ENCODE peak calls at places on chromosomes 3 and 15, in five cellular contexts. One of them, this sample, is unnamed.

GRCh38 chr3:66196633-66197032 is 24.2 kb upstream of the SLC25A26 start:
- DNase-seq in H1: no peak
- DNase-seq in neural progenitor cell: no peak
- DNase-seq in NB4: no peak
- DNase-seq in A673: no peak
- DNase-seq in this sample: no peak

GRCh38 chr15:62545392-62546227 is 380.5 kb upstream of the C2CD4B start:
- DNase-seq in NB4: no peak
- DNase-seq in A673: peak
- DNase-seq in H1: no peak
- DNase-seq in neural progenitor cell: no peak
- DNase-seq in this sample: no peak

GRCh38 chr3:158801696-158802398 is at the start of gene MFSD1:
- DNase-seq in A673: peak
- DNase-seq in NB4: peak
- DNase-seq in neural progenitor cell: peak
- DNase-seq in H1: peak
- DNase-seq in this sample: peak

GRCh38 chr3:56137406-56137805 is 330.9 kb downstream of the ERC2 start:
- DNase-seq in neural progenitor cell: no peak
- DNase-seq in A673: no peak
- DNase-seq in NB4: no peak
- DNase-seq in H1: no peak
- DNase-seq in this sample: no peak

GRCh38 chr15:40957581-40958051 is 4.3 kb downstream of the CHAC1 start:
- DNase-seq in A673: peak
- DNase-seq in H1: no peak
- DNase-seq in NB4: no peak
- DNase-seq in neural progenitor cell: no peak
- DNase-seq in this sample: no peak

GRCh38 chr3:97968376-97968775 is 3.9 kb downstream of the RIOX2 start:
- DNase-seq in neural progenitor cell: no peak
- DNase-seq in NB4: no peak
- DNase-seq in H1: no peak
- DNase-seq in A673: no peak
- DNase-seq in this sample: no peak

GRCh38 chr3:13790376-13791219 is 89.3 kb downstream of the WNT7A start:
- DNase-seq in A673: no peak
- DNase-seq in neural progenitor cell: no peak
- DNase-seq in NB4: no peak
- DNase-seq in H1: no peak
- DNase-seq in this sample: no peak

GRCh38 chr3:167473863-167474262 is at the start of gene SERPINI2:
- DNase-seq in H1: no peak
- DNase-seq in NB4: no peak
- DNase-seq in A673: no peak
- DNase-seq in neural progenitor cell: no peak
- DNase-seq in this sample: no peak

GRCh38 chr3:140529558-140529957 is 148.3 kb upstream of the TRIM42 start:
- DNase-seq in A673: peak
- DNase-seq in neural progenitor cell: no peak
- DNase-seq in H1: no peak
- DNase-seq in NB4: no peak
- DNase-seq in this sample: no peak
- TF ChIP-seq CTCF in A673: no peak
- TF ChIP-seq CTCF in neural progenitor cell: no peak
- TF ChIP-seq CTCF in H1: no peak
- TF ChIP-seq CTCF in NB4: no peak
- TF ChIP-seq CTCF in this sample: no peak

GRCh38 chr3:195556390-195556789 is 13.3 kb upstream of the PPP1R2 start:
- DNase-seq in neural progenitor cell: peak
- DNase-seq in H1: no peak
- DNase-seq in NB4: peak
- DNase-seq in A673: peak
- DNase-seq in this sample: no peak
- TF ChIP-seq CTCF in neural progenitor cell: peak
- TF ChIP-seq CTCF in H1: peak
- TF ChIP-seq CTCF in NB4: peak
- TF ChIP-seq CTCF in A673: peak
- TF ChIP-seq CTCF in this sample: peak

GRCh38 chr3:53658613-53659193 is 164.3 kb downstream of the CACNA1D start:
- DNase-seq in H1: no peak
- DNase-seq in neural progenitor cell: no peak
- DNase-seq in A673: no peak
- DNase-seq in NB4: no peak
- DNase-seq in this sample: no peak

GRCh38 chr3:53665606-53666005 is 171.2 kb downstream of the CACNA1D start:
- DNase-seq in NB4: no peak
- DNase-seq in H1: no peak
- DNase-seq in A673: no peak
- DNase-seq in neural progenitor cell: no peak
- DNase-seq in this sample: no peak

GRCh38 chr3:53666026-53666425 is 171.6 kb downstream of the CACNA1D start:
- DNase-seq in neural progenitor cell: no peak
- DNase-seq in NB4: no peak
- DNase-seq in H1: no peak
- DNase-seq in A673: no peak
- DNase-seq in this sample: no peak

GRCh38 chr3:53661480-53661879 is 167.1 kb downstream of the CACNA1D start:
- DNase-seq in H1: no peak
- DNase-seq in A673: no peak
- DNase-seq in neural progenitor cell: no peak
- DNase-seq in NB4: no peak
- DNase-seq in this sample: no peak
- TF ChIP-seq CTCF in H1: no peak
- TF ChIP-seq CTCF in A673: no peak
- TF ChIP-seq CTCF in neural progenitor cell: no peak
- TF ChIP-seq CTCF in NB4: no peak
- TF ChIP-seq CTCF in this sample: no peak

GRCh38 chr3:58584690-58585004 is 7.5 kb upstream of the FAM107A start:
- DNase-seq in H1: no peak
- DNase-seq in A673: no peak
- DNase-seq in neural progenitor cell: no peak
- DNase-seq in NB4: no peak
- DNase-seq in this sample: no peak

GRCh38 chr3:58585994-58586393 is 8.8 kb upstream of the FAM107A start:
- DNase-seq in neural progenitor cell: peak
- DNase-seq in H1: no peak
- DNase-seq in NB4: no peak
- DNase-seq in A673: no peak
- DNase-seq in this sample: no peak

GRCh38 chr3:58586776-58587192 is 9.6 kb upstream of the FAM107A start:
- DNase-seq in neural progenitor cell: peak
- DNase-seq in H1: peak
- DNase-seq in A673: no peak
- DNase-seq in NB4: no peak
- DNase-seq in this sample: no peak

GRCh38 chr3:58588030-58588614 is 10.9 kb upstream of the FAM107A start:
- DNase-seq in A673: peak
- DNase-seq in NB4: peak
- DNase-seq in H1: peak
- DNase-seq in neural progenitor cell: peak
- DNase-seq in this sample: no peak

GRCh38 chr3:58585005-58585786 is 8.0 kb upstream of the FAM107A start:
- DNase-seq in NB4: peak
- DNase-seq in A673: peak
- DNase-seq in H1: peak
- DNase-seq in neural progenitor cell: peak
- DNase-seq in this sample: peak
- TF ChIP-seq CTCF in NB4: peak
- TF ChIP-seq CTCF in A673: peak
- TF ChIP-seq CTCF in H1: peak
- TF ChIP-seq CTCF in neural progenitor cell: peak
- TF ChIP-seq CTCF in this sample: peak

GRCh38 chr15:76058714-76059319 is 968 bp upstream of the TMEM266 start:
- DNase-seq in neural progenitor cell: peak
- DNase-seq in H1: no peak
- DNase-seq in A673: peak
- DNase-seq in NB4: peak
- DNase-seq in this sample: no peak
- TF ChIP-seq CTCF in neural progenitor cell: peak
- TF ChIP-seq CTCF in H1: peak
- TF ChIP-seq CTCF in A673: peak
- TF ChIP-seq CTCF in NB4: peak
- TF ChIP-seq CTCF in this sample: peak

GRCh38 chr3:25071846-25072245 is 356.2 kb upstream of the RARB start:
- DNase-seq in NB4: no peak
- DNase-seq in A673: no peak
- DNase-seq in neural progenitor cell: no peak
- DNase-seq in H1: no peak
- DNase-seq in this sample: no peak

GRCh38 chr3:25069970-25070369 is 358.1 kb upstream of the RARB start:
- DNase-seq in NB4: no peak
- DNase-seq in neural progenitor cell: no peak
- DNase-seq in A673: no peak
- DNase-seq in H1: no peak
- DNase-seq in this sample: no peak

GRCh38 chr3:25074151-25074550 is 353.9 kb upstream of the RARB start:
- DNase-seq in NB4: no peak
- DNase-seq in neural progenitor cell: no peak
- DNase-seq in A673: no peak
- DNase-seq in H1: no peak
- DNase-seq in this sample: no peak
- TF ChIP-seq CTCF in NB4: no peak
- TF ChIP-seq CTCF in neural progenitor cell: no peak
- TF ChIP-seq CTCF in A673: no peak
- TF ChIP-seq CTCF in H1: no peak
- TF ChIP-seq CTCF in this sample: no peak

GRCh38 chr15:24886538-24886937 is 68.2 kb upstream of the SNRPN start:
- DNase-seq in NB4: no peak
- DNase-seq in H1: no peak
- DNase-seq in neural progenitor cell: no peak
- DNase-seq in A673: no peak
- DNase-seq in this sample: no peak
- TF ChIP-seq CTCF in NB4: no peak
- TF ChIP-seq CTCF in H1: no peak
- TF ChIP-seq CTCF in neural progenitor cell: no peak
- TF ChIP-seq CTCF in A673: no peak
- TF ChIP-seq CTCF in this sample: no peak

GRCh38 chr15:27951191-27951890 is 147.8 kb downstream of the OCA2 start:
- DNase-seq in NB4: no peak
- DNase-seq in A673: no peak
- DNase-seq in neural progenitor cell: no peak
- DNase-seq in H1: no peak
- DNase-seq in this sample: no peak

GRCh38 chr15:27955087-27955486 is 144.0 kb downstream of the OCA2 start:
- DNase-seq in NB4: no peak
- DNase-seq in H1: no peak
- DNase-seq in neural progenitor cell: no peak
- DNase-seq in A673: no peak
- DNase-seq in this sample: no peak

DNA sequence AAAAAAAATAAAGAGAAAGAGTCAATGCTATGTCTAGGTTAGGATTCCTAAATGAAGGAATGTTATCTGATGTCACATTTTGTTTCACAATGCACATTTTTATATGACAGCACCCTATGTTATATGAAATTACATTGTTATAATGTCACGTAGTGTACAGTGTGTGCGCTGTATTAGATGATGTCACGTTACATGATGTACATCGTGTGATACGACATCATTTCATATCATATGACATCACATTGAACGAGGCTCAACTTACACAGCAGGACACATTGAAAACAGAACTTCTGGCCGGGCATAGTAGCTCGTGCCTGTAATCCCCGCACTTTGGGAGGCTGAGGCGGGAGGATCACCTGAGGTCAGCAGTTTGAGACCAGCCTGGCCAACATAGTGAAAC is 150.0 kb downstream of the OCA2 start:
- DNase-seq in neural progenitor cell: no peak
- DNase-seq in H1: no peak
- DNase-seq in A673: no peak
- DNase-seq in NB4: no peak
- DNase-seq in this sample: no peak
- TF ChIP-seq CTCF in neural progenitor cell: no peak
- TF ChIP-seq CTCF in H1: no peak
- TF ChIP-seq CTCF in A673: no peak
- TF ChIP-seq CTCF in NB4: no peak
- TF ChIP-seq CTCF in this sample: no peak

DNA sequence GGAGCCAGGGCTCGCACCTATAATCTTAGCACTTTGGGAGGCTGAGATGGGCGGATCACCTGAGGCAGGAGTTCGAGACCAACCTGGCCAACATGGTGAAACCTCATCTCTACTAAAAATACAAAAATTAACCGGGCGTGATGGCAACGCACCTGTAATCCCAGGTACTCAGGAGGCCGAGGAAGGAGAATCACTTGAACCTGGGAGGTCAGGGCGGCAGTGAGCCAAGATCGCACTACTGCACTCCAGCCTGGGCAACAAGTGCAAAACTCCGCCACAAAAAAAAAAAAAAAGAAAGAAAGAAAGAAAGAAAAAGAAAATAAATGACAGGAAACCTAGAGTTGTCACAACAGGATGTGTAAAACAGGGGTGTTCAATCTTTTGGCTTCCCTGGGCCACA is 3.0 kb upstream of the NMB start:
- DNase-seq in neural progenitor cell: no peak
- DNase-seq in A673: no peak
- DNase-seq in NB4: no peak
- DNase-seq in H1: no peak
- DNase-seq in this sample: no peak
- TF ChIP-seq CTCF in neural progenitor cell: no peak
- TF ChIP-seq CTCF in A673: no peak
- TF ChIP-seq CTCF in NB4: no peak
- TF ChIP-seq CTCF in H1: no peak
- TF ChIP-seq CTCF in this sample: no peak